ENCODE peak calls at places on chromosomes 1 and 21, in four cellular contexts. One of them, this sample, is unnamed.
A peak's percentile ranks its signal among the peaks of the same experiment; 100 is the strongest.

GRCh38 chr21:15870819-15871218 is 141.0 kb downstream of the USP25 start:
- DNase-seq in HepG2: no peak
- DNase-seq in K562: no peak
- DNase-seq in GM12878: no peak
- DNase-seq in this sample: no peak

GRCh38 chr1:227343727-227344551 is 25.6 kb upstream of the CDC42BPA start:
- DNase-seq in HepG2: no peak
- DNase-seq in K562: no peak
- DNase-seq in GM12878: no peak
- DNase-seq in this sample: peak; percentile 32

GRCh38 chr1:99600782-99601181 is 45.1 kb upstream of the PALMD start:
- DNase-seq in HepG2: peak; percentile 66
- DNase-seq in K562: peak; percentile 21
- DNase-seq in GM12878: no peak
- DNase-seq in this sample: no peak

GRCh38 chr1:12636098-12636950 is 7.6 kb upstream of the AADACL4 start:
- DNase-seq in HepG2: no peak
- DNase-seq in K562: no peak
- DNase-seq in GM12878: no peak
- DNase-seq in this sample: no peak

GRCh38 chr1:67307251-67308060 is at the start of gene IL12RB2:
- DNase-seq in HepG2: no peak
- DNase-seq in K562: no peak
- DNase-seq in GM12878: no peak
- DNase-seq in this sample: no peak

GRCh38 chr1:147337040-147337439 is 94.6 kb downstream of the CHD1L start:
- DNase-seq in HepG2: no peak
- DNase-seq in K562: no peak
- DNase-seq in GM12878: no peak
- DNase-seq in this sample: no peak

GRCh38 chr1:109623601-109624161 is 4.0 kb downstream of the AMPD2 start:
- DNase-seq in HepG2: no peak
- DNase-seq in K562: no peak
- DNase-seq in GM12878: no peak
- DNase-seq in this sample: no peak

GRCh38 chr1:59417406-59417805 is 120.5 kb downstream of the FGGY start:
- DNase-seq in HepG2: no peak
- DNase-seq in K562: no peak
- DNase-seq in GM12878: no peak
- DNase-seq in this sample: no peak

GRCh38 chr1:39488801-39489566 is 2.5 kb upstream of the BMP8A start:
- DNase-seq in HepG2: no peak
- DNase-seq in K562: no peak
- DNase-seq in GM12878: no peak
- DNase-seq in this sample: no peak

GRCh38 chr1:29113407-29114117 is 10.1 kb downstream of the TMEM200B start:
- DNase-seq in HepG2: no peak
- DNase-seq in K562: no peak
- DNase-seq in GM12878: no peak
- DNase-seq in this sample: no peak

GRCh38 chr1:223628233-223628632 is 37.3 kb downstream of the CAPN8 start:
- DNase-seq in HepG2: peak; percentile 50
- DNase-seq in K562: peak; percentile 85
- DNase-seq in GM12878: no peak
- DNase-seq in this sample: peak; percentile 61

GRCh38 chr21:38798481-38798882 is 7.2 kb upstream of the ETS2 start:
- DNase-seq in HepG2: no peak
- DNase-seq in K562: peak; percentile 94
- DNase-seq in GM12878: no peak
- DNase-seq in this sample: peak; percentile 92

GRCh38 chr1:91742848-91743292 is 143.1 kb downstream of the TGFBR3 start:
- DNase-seq in HepG2: no peak
- DNase-seq in K562: no peak
- DNase-seq in GM12878: no peak
- DNase-seq in this sample: no peak

GRCh38 chr21:15908187-15908586 is 178.4 kb downstream of the USP25 start:
- DNase-seq in HepG2: no peak
- DNase-seq in K562: peak; percentile 11
- DNase-seq in GM12878: no peak
- DNase-seq in this sample: no peak

GRCh38 chr1:152533327-152533938 is 19.2 kb downstream of the CRCT1 start:
- DNase-seq in HepG2: peak; percentile 48
- DNase-seq in K562: peak; percentile 61
- DNase-seq in GM12878: no peak
- DNase-seq in this sample: peak; percentile 33

GRCh38 chr1:65717815-65718454 is 74.8 kb upstream of the PDE4B start:
- DNase-seq in HepG2: no peak
- DNase-seq in K562: peak; percentile 23
- DNase-seq in GM12878: no peak
- DNase-seq in this sample: no peak

GRCh38 chr1:154812911-154813816 is 56.9 kb downstream of the KCNN3 start:
- DNase-seq in HepG2: no peak
- DNase-seq in K562: no peak
- DNase-seq in GM12878: no peak
- DNase-seq in this sample: no peak

GRCh38 chr1:85282424-85282823 is 6.0 kb upstream of the BCL10 start:
- DNase-seq in HepG2: peak; percentile 54
- DNase-seq in K562: no peak
- DNase-seq in GM12878: no peak
- DNase-seq in this sample: peak; percentile 43

GRCh38 chr21:34874689-34875513 is 174.2 kb downstream of the RUNX1 start:
- DNase-seq in HepG2: no peak
- DNase-seq in K562: no peak
- DNase-seq in GM12878: no peak
- DNase-seq in this sample: no peak

GRCh38 chr21:34801519-34802132 is 132.8 kb downstream of the CLIC6 start:
- DNase-seq in HepG2: no peak
- DNase-seq in K562: peak; percentile 21
- DNase-seq in GM12878: no peak
- DNase-seq in this sample: peak; percentile 22

GRCh38 chr1:212562771-212563170 is 45.8 kb upstream of the ATF3 start:
- DNase-seq in HepG2: no peak
- DNase-seq in K562: no peak
- DNase-seq in GM12878: no peak
- DNase-seq in this sample: no peak

GRCh38 chr1:53892911-53893310 is 1.1 kb upstream of the DIO1 start:
- DNase-seq in HepG2: no peak
- DNase-seq in K562: no peak
- DNase-seq in GM12878: no peak
- DNase-seq in this sample: no peak

GRCh38 chr1:178282949-178283367 is 189.1 kb downstream of the RASAL2 start:
- DNase-seq in HepG2: peak; percentile 25
- DNase-seq in K562: peak; percentile 4
- DNase-seq in GM12878: no peak
- DNase-seq in this sample: peak; percentile 71

GRCh38 chr1:109570414-109570813 is 22.0 kb downstream of the GNAI3 start:
- DNase-seq in HepG2: no peak
- DNase-seq in K562: no peak
- DNase-seq in GM12878: no peak
- DNase-seq in this sample: no peak

DNA sequence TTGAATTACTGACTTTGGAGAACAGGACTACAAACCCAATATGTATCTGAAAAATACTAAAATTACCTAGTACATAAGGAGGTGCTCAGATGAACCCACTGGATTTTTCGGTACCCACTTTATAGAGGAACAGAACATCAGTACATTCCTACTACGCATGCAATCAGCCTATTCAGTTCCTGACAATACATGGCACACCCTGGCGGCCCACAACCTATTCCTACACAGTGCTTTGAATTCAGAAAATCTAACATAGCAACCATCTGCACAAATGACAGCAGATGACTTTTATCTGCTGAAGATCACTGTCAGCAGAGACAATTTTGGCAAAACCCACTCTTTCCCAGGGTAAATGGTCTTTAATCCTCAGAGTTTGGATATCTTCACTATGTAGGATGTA is 257.1 kb upstream of the GREM2 start:
- DNase-seq in HepG2: no peak
- DNase-seq in K562: no peak
- DNase-seq in GM12878: no peak
- DNase-seq in this sample: no peak
- TF ChIP-seq POLR2AphosphoS2 in HepG2: no peak
- TF ChIP-seq POLR2AphosphoS2 in K562: no peak
- TF ChIP-seq POLR2AphosphoS2 in GM12878: no peak
- TF ChIP-seq POLR2AphosphoS2 in this sample: no peak

DNA sequence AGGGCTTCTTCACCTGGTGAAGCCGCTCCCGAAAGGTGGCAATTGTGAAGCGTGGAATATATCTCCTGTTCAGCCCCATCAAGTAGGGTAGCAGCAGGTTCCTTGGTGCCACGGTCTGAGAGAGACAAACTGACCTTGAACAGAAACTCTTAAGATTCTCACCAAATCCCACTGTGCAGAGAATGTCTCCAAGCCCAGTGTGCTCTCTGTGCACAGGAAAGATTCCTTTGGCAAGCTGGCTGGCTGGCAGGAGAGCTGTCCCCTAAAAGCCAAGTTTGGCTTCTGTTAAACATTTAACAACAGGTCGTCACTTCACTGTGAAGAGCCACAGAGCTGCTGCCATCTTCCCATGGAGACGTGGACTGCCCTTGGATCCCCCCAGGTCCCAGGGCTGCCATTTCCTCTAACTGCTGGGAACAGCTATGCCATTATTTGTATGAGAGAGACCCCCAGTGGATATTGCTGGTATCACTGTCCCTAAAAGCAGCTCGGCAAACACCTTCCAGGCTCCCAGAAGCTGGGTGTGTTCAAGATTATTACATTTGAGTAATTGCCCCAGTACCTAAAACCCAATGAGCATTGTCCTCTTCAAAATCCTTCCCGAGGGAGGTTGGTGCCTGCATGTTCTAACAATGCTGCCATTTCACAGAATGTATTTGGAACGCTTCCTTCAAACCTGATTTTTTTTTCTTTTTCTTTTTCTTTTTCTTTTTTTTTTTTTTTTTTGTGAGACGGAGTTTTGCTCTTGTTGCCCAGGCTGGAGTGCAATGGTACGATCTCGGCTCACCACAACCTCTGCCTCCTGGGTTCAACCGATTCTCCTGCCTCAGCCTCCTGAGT is 71.8 kb downstream of the CD58 start:
- DNase-seq in HepG2: peak; percentile 68
- DNase-seq in K562: peak; percentile 90
- DNase-seq in GM12878: no peak
- DNase-seq in this sample: peak; percentile 51
- TF ChIP-seq POLR2AphosphoS2 in HepG2: no peak
- TF ChIP-seq POLR2AphosphoS2 in K562: no peak
- TF ChIP-seq POLR2AphosphoS2 in GM12878: no peak
- TF ChIP-seq POLR2AphosphoS2 in this sample: no peak

GRCh38 chr1:17439250-17440073 is at the start of gene RCC2:
- DNase-seq in HepG2: peak; percentile 60
- DNase-seq in K562: peak; percentile 87
- DNase-seq in GM12878: no peak
- DNase-seq in this sample: peak; percentile 79

GRCh38 chr1:17438977-17439249 is 564 bp downstream of the RCC2 start:
- DNase-seq in HepG2: no peak
- DNase-seq in K562: no peak
- DNase-seq in GM12878: no peak
- DNase-seq in this sample: no peak

GRCh38 chr1:17436380-17437174 is 2.9 kb downstream of the RCC2 start:
- DNase-seq in HepG2: no peak
- DNase-seq in K562: no peak
- DNase-seq in GM12878: no peak
- DNase-seq in this sample: no peak

GRCh38 chr1:17438176-17438976 is 1.1 kb downstream of the RCC2 start:
- DNase-seq in HepG2: peak; percentile 52
- DNase-seq in K562: peak; percentile 86
- DNase-seq in GM12878: no peak
- DNase-seq in this sample: peak; percentile 61

GRCh38 chr1:17437260-17438175 is 2.0 kb downstream of the RCC2 start:
- DNase-seq in HepG2: no peak
- DNase-seq in K562: peak; percentile 74
- DNase-seq in GM12878: no peak
- DNase-seq in this sample: peak; percentile 35
- TF ChIP-seq POLR2AphosphoS2 in HepG2: no peak
- TF ChIP-seq POLR2AphosphoS2 in K562: no peak
- TF ChIP-seq POLR2AphosphoS2 in GM12878: no peak
- TF ChIP-seq POLR2AphosphoS2 in this sample: no peak

GRCh38 chr1:31585736-31586365 is 9.5 kb downstream of the TINAGL1 start:
- DNase-seq in HepG2: no peak
- DNase-seq in K562: no peak
- DNase-seq in GM12878: no peak
- DNase-seq in this sample: no peak

GRCh38 chr1:31588751-31589515 is 12.6 kb downstream of the TINAGL1 start:
- DNase-seq in HepG2: no peak
- DNase-seq in K562: no peak
- DNase-seq in GM12878: no peak
- DNase-seq in this sample: no peak

GRCh38 chr1:31586376-31587327 is 10.3 kb downstream of the TINAGL1 start:
- DNase-seq in HepG2: no peak
- DNase-seq in K562: no peak
- DNase-seq in GM12878: no peak
- DNase-seq in this sample: no peak

GRCh38 chr1:31584869-31585735 is 8.8 kb downstream of the TINAGL1 start:
- DNase-seq in HepG2: no peak
- DNase-seq in K562: no peak
- DNase-seq in GM12878: no peak
- DNase-seq in this sample: no peak

DNA sequence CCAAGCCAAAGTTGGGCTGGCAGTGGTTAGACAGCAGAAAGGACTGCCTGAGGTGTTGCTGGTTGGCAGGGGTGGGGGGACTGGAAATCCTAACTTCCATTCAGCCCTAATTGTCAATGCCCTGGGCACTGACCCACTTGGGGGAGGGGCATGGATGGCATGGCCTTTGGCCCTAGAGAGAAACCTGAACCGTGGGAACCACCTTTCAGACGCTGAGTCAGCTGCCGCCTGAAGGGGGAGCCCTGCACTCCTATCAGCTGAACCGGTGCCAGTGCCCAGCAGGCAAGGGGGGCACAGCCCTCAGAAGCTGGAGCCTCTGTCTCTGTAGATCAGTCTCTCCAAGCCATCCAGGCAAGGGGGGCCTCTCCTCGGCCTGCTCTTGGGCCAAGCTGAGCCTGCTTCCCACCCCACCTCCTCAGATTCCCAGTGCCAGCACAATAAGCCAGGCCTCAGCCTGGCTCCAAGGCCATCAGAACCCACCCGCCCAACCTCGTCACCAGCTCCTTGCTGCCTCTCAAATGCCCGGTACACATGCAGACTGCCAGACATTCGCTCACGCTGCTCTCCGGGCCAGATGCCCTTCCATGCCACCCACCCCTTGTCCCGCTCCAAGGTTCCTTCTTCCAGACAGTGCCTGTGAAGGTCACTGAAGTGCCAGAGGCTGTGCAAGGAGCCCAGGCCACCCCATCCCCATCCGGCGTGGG is 11.6 kb downstream of the TINAGL1 start:
- DNase-seq in HepG2: peak; percentile 40
- DNase-seq in K562: peak; percentile 29
- DNase-seq in GM12878: no peak
- DNase-seq in this sample: peak; percentile 66
- TF ChIP-seq POLR2AphosphoS2 in HepG2: no peak
- TF ChIP-seq POLR2AphosphoS2 in K562: no peak
- TF ChIP-seq POLR2AphosphoS2 in GM12878: no peak
- TF ChIP-seq POLR2AphosphoS2 in this sample: no peak

GRCh38 chr1:156004843-156005593 is 15.7 kb downstream of the SSR2 start:
- DNase-seq in HepG2: no peak
- DNase-seq in K562: no peak
- DNase-seq in GM12878: no peak
- DNase-seq in this sample: no peak
- TF ChIP-seq POLR2AphosphoS2 in HepG2: no peak
- TF ChIP-seq POLR2AphosphoS2 in K562: no peak
- TF ChIP-seq POLR2AphosphoS2 in GM12878: no peak
- TF ChIP-seq POLR2AphosphoS2 in this sample: no peak

This sample was measured in A549.